ENCODE peak calls at places on chromosomes 16 and 17, in eight cellular contexts. P, J, E, C, S, G, Q and H are unnamed samples.
A peak's percentile ranks its signal among the peaks of the same experiment; 100 is the strongest.

GRCh38 chr16:88781140-88782077 is 3.6 kb downstream of the PIEZO1 start:
- DNase-seq in S (no peak), P (no peak), E (peak; percentile 56), J (no peak), Q (no peak), G (no peak), C (no peak), H (peak; percentile 86)

GRCh38 chr16:75111514-75112280 is 4.9 kb downstream of the LDHD start:
- DNase-seq in E (no peak), C (no peak), Q (no peak), G (no peak), P (no peak), J (no peak), S (no peak), H (no peak)

GRCh38 chr16:17420821-17421220 is 49.9 kb downstream of the XYLT1 start:
- DNase-seq in S (no peak), G (no peak), E (no peak), J (no peak), C (no peak), Q (peak; percentile 25), P (no peak), H (no peak)

GRCh38 chr17:179066-179432 is 2.4 kb downstream of the DOC2B start:
- DNase-seq in J (no peak), Q (no peak), G (no peak), E (no peak), P (no peak), C (no peak), S (no peak), H (no peak)

GRCh38 chr16:57318240-57318970 is 33.9 kb upstream of the PLLP start:
- DNase-seq in C (no peak), S (no peak), G (no peak), E (no peak), J (no peak), P (no peak), Q (peak; percentile 61), H (no peak)

GRCh38 chr16:68458101-68458500 is 9.8 kb upstream of the SMPD3 start:
- DNase-seq in Q (no peak), P (no peak), S (no peak), J (no peak), G (no peak), E (no peak), C (no peak), H (no peak)

GRCh38 chr16:3983081-3983520 is 102.6 kb upstream of the CREBBP start:
- DNase-seq in P (peak; percentile 54), J (peak; percentile 80), E (no peak), Q (peak; percentile 86), S (peak; percentile 58), C (no peak), G (no peak), H (peak; percentile 66)

GRCh38 chr16:79089735-79090284 is 510.7 kb downstream of the MAF start:
- DNase-seq in C (no peak), J (no peak), E (no peak), G (no peak), Q (no peak), P (no peak), S (no peak), H (peak; percentile 44)

GRCh38 chr17:44905006-44906000 is 6.1 kb upstream of the EFTUD2 start:
- DNase-seq in P (no peak), Q (peak; percentile 62), J (no peak), G (no peak), C (no peak), E (no peak), S (no peak), H (no peak)

GRCh38 chr17:48603959-48604769 is 622 bp downstream of the HOXB6 start:
- DNase-seq in C (no peak), E (no peak), P (peak; percentile 58), J (no peak), Q (no peak), G (no peak), S (no peak), H (no peak)

GRCh38 chr16:30068750-30069574 is 3.4 kb downstream of the ALDOA start:
- DNase-seq in E (peak; percentile 30), P (no peak), C (no peak), Q (peak; percentile 59), G (no peak), S (no peak), J (no peak), H (no peak)

GRCh38 chr16:12646490-12647274 is 157.0 kb downstream of the CPPED1 start:
- DNase-seq in P (peak; percentile 2), C (no peak), Q (peak; percentile 64), J (no peak), S (no peak), G (no peak), E (no peak), H (no peak)

GRCh38 chr16:87465306-87465705 is 27.5 kb downstream of the ZCCHC14 start:
- DNase-seq in Q (peak; percentile 93), E (no peak), P (peak; percentile 82), J (peak; percentile 85), S (no peak), C (no peak), G (peak; percentile 52), H (no peak)

GRCh38 chr17:39634384-39634871 is 2.5 kb upstream of the STARD3 start:
- DNase-seq in S (no peak), E (no peak), J (peak; percentile 58), C (no peak), P (peak; percentile 39), Q (peak; percentile 72), G (no peak), H (no peak)

GRCh38 chr17:16515933-16516332 is 23.9 kb upstream of the LRRC75A start:
- DNase-seq in C (no peak), P (no peak), S (no peak), Q (no peak), E (no peak), J (no peak), G (no peak), H (no peak)

GRCh38 chr17:48954300-48954755 is 9.7 kb upstream of the SNF8 start:
- DNase-seq in P (peak; percentile 55), E (no peak), C (no peak), G (no peak), J (no peak), Q (peak; percentile 84), S (no peak), H (no peak)

GRCh38 chr16:88297178-88297720 is 85.5 kb upstream of the ZNF469 start:
- DNase-seq in J (no peak), C (no peak), Q (no peak), S (no peak), E (no peak), G (no peak), P (no peak), H (no peak)

GRCh38 chr16:24550295-24550694 is 10.9 kb downstream of the RBBP6 start:
- DNase-seq in C (no peak), J (no peak), S (no peak), P (no peak), G (no peak), Q (no peak), E (no peak), H (no peak)

GRCh38 chr17:76537578-76538280 is at the start of gene CYGB:
- DNase-seq in S (no peak), E (no peak), J (no peak), P (no peak), G (no peak), Q (no peak), C (no peak), H (peak; percentile 90)

GRCh38 chr17:80755650-80756405 is 211.2 kb downstream of the RPTOR start:
- DNase-seq in G (no peak), S (no peak), P (no peak), Q (peak; percentile 16), E (no peak), C (no peak), J (no peak), H (no peak)

GRCh38 chr17:79746955-79747507 is 16.3 kb downstream of the ENPP7 start:
- DNase-seq in E (no peak), S (no peak), G (no peak), Q (peak; percentile 23), J (no peak), P (no peak), C (no peak), H (no peak)